ENCODE peak calls at places on chromosomes 12 and 14, in eight cellular contexts. P is lower leg skin, M is neural crest cell, H is D341Med, C is mammary epithelial cell, N is WTC11, F is cerebellar cortex, I is mesendoderm. K is an unnamed sample.

GRCh38 chr12:79547735-79548347 is 142.9 kb downstream of the PAWR start:
- DNase-seq in I (peak; percentile 90), N (peak; percentile 56), C (no peak), P (no peak), M (peak; percentile 39), F (peak; percentile 80), H (peak; percentile 64), K (peak; percentile 63)

GRCh38 chr14:78401866-78402265 is 231.7 kb downstream of the NRXN3 start:
- DNase-seq in F (no peak), H (no peak), I (no peak), N (no peak), P (no peak), C (peak; percentile 14), M (no peak), K (no peak)

GRCh38 chr12:77122236-77122635 is 56.9 kb upstream of the E2F7 start:
- DNase-seq in P (no peak), C (peak; percentile 92), N (no peak), M (no peak), F (no peak), I (no peak), H (no peak), K (no peak)

GRCh38 chr12:123761841-123762714 is at the start of gene DNAH10:
- DNase-seq in C (no peak), P (peak; percentile 84), F (no peak), N (peak; percentile 84), M (peak; percentile 68), I (peak; percentile 91), H (peak; percentile 61), K (peak; percentile 94)

GRCh38 chr12:130970165-130970907 is 16.6 kb downstream of the ADGRD1 start:
- DNase-seq in M (no peak), N (no peak), P (peak; percentile 43), F (no peak), C (no peak), I (no peak), H (no peak), K (no peak)

GRCh38 chr12:5784626-5785130 is 160.4 kb downstream of the ANO2 start:
- DNase-seq in P (no peak), N (no peak), I (no peak), M (no peak), H (no peak), C (no peak), F (no peak), K (peak; percentile 20)

GRCh38 chr14:25884657-25885056 is 713.2 kb downstream of the NOVA1 start:
- DNase-seq in F (no peak), H (no peak), P (no peak), I (no peak), C (no peak), N (no peak), M (no peak), K (no peak)

GRCh38 chr12:108607981-108608600 is 10.2 kb upstream of the TMEM119 start:
- DNase-seq in M (no peak), P (no peak), I (no peak), C (no peak), H (no peak), F (no peak), N (no peak), K (no peak)

GRCh38 chr12:89064780-89065179 is 287.5 kb downstream of the DUSP6 start:
- DNase-seq in I (no peak), C (peak; percentile 95), F (no peak), N (no peak), M (no peak), P (no peak), H (no peak), K (no peak)

GRCh38 chr14:89773644-89774316 is 180.8 kb downstream of the EFCAB11 start:
- DNase-seq in F (no peak), M (no peak), N (peak; percentile 66), C (no peak), H (no peak), I (peak; percentile 90), P (no peak), K (no peak)

GRCh38 chr12:104520242-104520900 is 63.6 kb downstream of the CHST11 start:
- DNase-seq in H (peak; percentile 85), N (no peak), P (no peak), I (peak; percentile 73), F (no peak), M (no peak), C (no peak), K (no peak)

GRCh38 chr12:98549371-98550110 is 34.2 kb downstream of the TMPO start:
- DNase-seq in F (no peak), N (no peak), M (no peak), I (no peak), C (no peak), H (no peak), P (no peak), K (no peak)

GRCh38 chr12:42741771-42742510 is 152.4 kb upstream of the PRICKLE1 start:
- DNase-seq in I (peak; percentile 44), M (no peak), N (no peak), P (no peak), F (no peak), C (peak; percentile 21), H (no peak), K (no peak)

GRCh38 chr12:7144414-7145120 is 14.4 kb downstream of the CLSTN3 start:
- DNase-seq in F (peak; percentile 77), C (no peak), P (no peak), I (peak; percentile 29), M (no peak), H (peak; percentile 71), N (no peak), K (no peak)

GRCh38 chr14:31927348-31927826 is 149.7 kb upstream of the ARHGAP5 start:
- DNase-seq in I (peak; percentile 54), F (no peak), H (no peak), C (peak; percentile 87), N (no peak), M (peak; percentile 22), P (no peak), K (no peak)

GRCh38 chr12:57044856-57045255 is 5.1 kb downstream of the MYO1A start:
- DNase-seq in P (no peak), M (no peak), F (no peak), H (no peak), N (no peak), C (no peak), I (no peak), K (no peak)

GRCh38 chr12:55659486-55660385 is 23.0 kb downstream of the OR10P1 start:
- DNase-seq in C (no peak), P (peak; percentile 50), F (peak; percentile 35), I (peak; percentile 45), M (no peak), H (no peak), N (no peak), K (no peak)